ENCODE peak calls at places on chromosome 7, in five cellular contexts. One of them, this sample, is unnamed.
A peak's percentile ranks its signal among the peaks of the same experiment; 100 is the strongest.

GRCh38 chr7:140317999-140318398 is 80.3 kb downstream of the SLC37A3 start:
- DNase-seq in neuronal stem cell: no peak
- DNase-seq in mesenchymal stem cell: no peak
- DNase-seq in H9: no peak
- DNase-seq in H1: no peak
- DNase-seq in this sample: no peak

GRCh38 chr7:113298501-113298900 is 180.1 kb upstream of the SMIM30 start:
- DNase-seq in neuronal stem cell: no peak
- DNase-seq in mesenchymal stem cell: no peak
- DNase-seq in H9: no peak
- DNase-seq in H1: no peak
- DNase-seq in this sample: no peak

GRCh38 chr7:45599851-45600706 is 25.9 kb downstream of the ADCY1 start:
- DNase-seq in neuronal stem cell: no peak
- DNase-seq in mesenchymal stem cell: no peak
- DNase-seq in H9: peak; percentile 25
- DNase-seq in H1: no peak
- DNase-seq in this sample: no peak

GRCh38 chr7:142420554-142421362 is 162.9 kb upstream of the PRSS58 start:
- DNase-seq in neuronal stem cell: no peak
- DNase-seq in mesenchymal stem cell: peak; percentile 57
- DNase-seq in H9: peak; percentile 40
- DNase-seq in H1: no peak
- DNase-seq in this sample: peak; percentile 97

GRCh38 chr7:84612976-84613375 is 418.4 kb upstream of the SEMA3A start:
- DNase-seq in neuronal stem cell: no peak
- DNase-seq in mesenchymal stem cell: no peak
- DNase-seq in H9: no peak
- DNase-seq in H1: no peak
- DNase-seq in this sample: no peak

GRCh38 chr7:131000873-131001272 is 266.9 kb upstream of the KLF14 start:
- DNase-seq in neuronal stem cell: no peak
- DNase-seq in mesenchymal stem cell: no peak
- DNase-seq in H9: no peak
- DNase-seq in H1: no peak
- DNase-seq in this sample: no peak

GRCh38 chr7:101549734-101550133 is 79.4 kb downstream of the MYL10 start:
- DNase-seq in neuronal stem cell: no peak
- DNase-seq in mesenchymal stem cell: no peak
- DNase-seq in H9: peak; percentile 14
- DNase-seq in H1: no peak
- DNase-seq in this sample: no peak

GRCh38 chr7:35374858-35375257 is 121.0 kb upstream of the TBX20 start:
- DNase-seq in neuronal stem cell: no peak
- DNase-seq in mesenchymal stem cell: no peak
- DNase-seq in H9: no peak
- DNase-seq in H1: no peak
- DNase-seq in this sample: no peak

GRCh38 chr7:27723086-27723485 is 16.9 kb upstream of the TAX1BP1 start:
- DNase-seq in neuronal stem cell: no peak
- DNase-seq in mesenchymal stem cell: no peak
- DNase-seq in H9: no peak
- DNase-seq in H1: no peak
- DNase-seq in this sample: no peak

GRCh38 chr7:86257894-86258293 is 385.8 kb upstream of the GRM3 start:
- DNase-seq in neuronal stem cell: no peak
- DNase-seq in mesenchymal stem cell: no peak
- DNase-seq in H9: no peak
- DNase-seq in H1: no peak
- DNase-seq in this sample: no peak

GRCh38 chr7:84637568-84638338 is 443.2 kb upstream of the SEMA3A start:
- DNase-seq in neuronal stem cell: no peak
- DNase-seq in mesenchymal stem cell: peak; percentile 65
- DNase-seq in H9: no peak
- DNase-seq in H1: no peak
- DNase-seq in this sample: peak; percentile 24

GRCh38 chr7:106848851-106849442 is 16.1 kb upstream of the PIK3CG start:
- DNase-seq in neuronal stem cell: no peak
- DNase-seq in mesenchymal stem cell: peak; percentile 78
- DNase-seq in H9: no peak
- DNase-seq in H1: no peak
- DNase-seq in this sample: peak; percentile 22

GRCh38 chr7:142961595-142961972 is 579 bp downstream of the KEL start:
- DNase-seq in neuronal stem cell: no peak
- DNase-seq in mesenchymal stem cell: no peak
- DNase-seq in H9: no peak
- DNase-seq in H1: no peak
- DNase-seq in this sample: no peak

DNA sequence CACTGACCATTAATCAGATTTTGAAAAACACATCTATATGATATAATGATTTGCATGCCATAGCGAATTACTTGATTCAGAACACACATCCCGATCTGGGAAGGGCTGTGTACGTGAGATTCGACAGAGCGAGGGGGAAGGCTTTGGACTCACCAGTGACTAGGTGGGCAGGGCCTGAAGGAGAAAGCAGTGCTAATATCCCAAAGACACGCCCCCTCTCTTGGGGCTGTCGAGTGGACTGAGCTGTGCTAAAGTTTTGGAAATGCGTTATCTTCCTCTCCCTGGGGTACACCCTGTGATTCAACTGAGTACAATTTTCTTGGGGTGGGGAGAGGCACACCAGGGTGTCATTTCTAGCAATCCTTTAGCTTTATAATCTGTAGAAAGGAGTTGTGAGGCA is 1.8 kb downstream of the LRRC17 start:
- DNase-seq in neuronal stem cell: no peak
- DNase-seq in mesenchymal stem cell: no peak
- DNase-seq in H9: peak; percentile 62
- DNase-seq in H1: no peak
- DNase-seq in this sample: no peak
- H4K8ac ChIP-seq in neuronal stem cell: no peak overlapping the region
- H4K8ac ChIP-seq in mesenchymal stem cell: no peak overlapping the region
- H4K8ac ChIP-seq in H9: no peak overlapping the region
- H4K8ac ChIP-seq in H1: no peak overlapping the region
- H4K8ac ChIP-seq in this sample: no peak overlapping the region

DNA sequence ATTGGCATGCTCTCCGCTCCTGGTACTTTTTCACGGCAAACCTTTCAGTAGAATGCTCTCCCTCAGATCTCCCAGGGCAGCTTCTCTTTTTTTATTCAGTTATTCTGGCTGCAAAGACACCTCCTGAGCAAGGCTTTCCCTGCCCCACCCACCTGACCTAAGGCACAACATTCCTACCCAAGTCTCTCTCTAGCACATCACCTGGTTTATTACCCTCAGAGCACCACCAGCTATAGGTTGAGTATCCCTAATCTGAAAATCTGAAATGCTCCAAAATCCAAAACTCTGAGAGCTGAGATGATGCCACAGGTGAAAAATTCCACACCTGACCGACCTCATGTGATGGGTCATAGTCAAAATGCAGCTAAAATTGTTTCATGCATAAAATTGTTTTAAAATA is 99.6 kb downstream of the GLI3 start:
- DNase-seq in neuronal stem cell: no peak
- DNase-seq in mesenchymal stem cell: no peak
- DNase-seq in H9: no peak
- DNase-seq in H1: no peak
- DNase-seq in this sample: peak; percentile 81
- H2BK12ac ChIP-seq in neuronal stem cell: no peak overlapping the region
- H2BK12ac ChIP-seq in mesenchymal stem cell: no peak overlapping the region
- H2BK12ac ChIP-seq in H9: no peak overlapping the region
- H2BK12ac ChIP-seq in H1: no peak overlapping the region
- H2BK12ac ChIP-seq in this sample: no peak overlapping the region

GRCh38 chr7:81066797-81067196 is 147.9 kb upstream of the SEMA3C start:
- DNase-seq in neuronal stem cell: no peak
- DNase-seq in mesenchymal stem cell: no peak
- DNase-seq in H9: no peak
- DNase-seq in H1: no peak
- DNase-seq in this sample: no peak
- H3K4me2 ChIP-seq in neuronal stem cell: no peak overlapping the region
- H3K4me2 ChIP-seq in mesenchymal stem cell: no peak overlapping the region
- H3K4me2 ChIP-seq in H9: no peak overlapping the region
- H3K4me2 ChIP-seq in H1: no peak overlapping the region
- H3K4me2 ChIP-seq in this sample: no peak overlapping the region

GRCh38 chr7:31890751-31891150 is 179.5 kb downstream of the PDE1C start:
- DNase-seq in neuronal stem cell: no peak
- DNase-seq in mesenchymal stem cell: no peak
- DNase-seq in H9: no peak
- DNase-seq in H1: no peak
- DNase-seq in this sample: no peak

GRCh38 chr7:31892099-31892787 is 178.0 kb downstream of the PDE1C start:
- DNase-seq in neuronal stem cell: no peak
- DNase-seq in mesenchymal stem cell: no peak
- DNase-seq in H9: no peak
- DNase-seq in H1: no peak
- DNase-seq in this sample: no peak

GRCh38 chr7:31890198-31890597 is 180.0 kb downstream of the PDE1C start:
- DNase-seq in neuronal stem cell: no peak
- DNase-seq in mesenchymal stem cell: peak; percentile 24
- DNase-seq in H9: no peak
- DNase-seq in H1: no peak
- DNase-seq in this sample: peak; percentile 20

GRCh38 chr7:31896929-31897328 is 173.3 kb downstream of the PDE1C start:
- DNase-seq in neuronal stem cell: no peak
- DNase-seq in mesenchymal stem cell: peak; percentile 89
- DNase-seq in H9: no peak
- DNase-seq in H1: no peak
- DNase-seq in this sample: no peak

DNA sequence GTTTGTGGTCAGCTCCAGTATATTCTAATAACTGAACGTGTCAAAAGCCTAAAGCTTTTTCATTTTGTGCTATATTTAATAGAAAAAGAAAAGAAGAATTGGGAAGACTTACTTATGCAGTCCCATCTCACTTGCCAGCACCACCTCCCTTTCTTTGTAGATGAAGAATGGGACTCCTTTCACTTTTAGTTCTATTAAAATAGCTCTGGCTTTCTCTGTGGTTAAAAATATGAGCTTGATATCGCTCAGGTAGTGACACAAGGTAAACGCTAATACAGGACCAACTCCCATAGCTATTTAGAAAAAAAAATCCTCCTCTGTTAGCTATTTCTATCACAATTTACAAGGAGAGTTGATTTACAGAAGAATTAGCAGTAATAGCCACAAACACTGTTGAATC is 176.8 kb downstream of the PDE1C start:
- DNase-seq in neuronal stem cell: no peak
- DNase-seq in mesenchymal stem cell: no peak
- DNase-seq in H9: no peak
- DNase-seq in H1: no peak
- DNase-seq in this sample: no peak
- H4K8ac ChIP-seq in neuronal stem cell: no peak overlapping the region
- H4K8ac ChIP-seq in mesenchymal stem cell: no peak overlapping the region
- H4K8ac ChIP-seq in H9: no peak overlapping the region
- H4K8ac ChIP-seq in H1: no peak overlapping the region
- H4K8ac ChIP-seq in this sample: no peak overlapping the region

GRCh38 chr7:34077168-34077567 is 171.8 kb downstream of the BMPER start:
- DNase-seq in neuronal stem cell: no peak
- DNase-seq in mesenchymal stem cell: no peak
- DNase-seq in H9: no peak
- DNase-seq in H1: no peak
- DNase-seq in this sample: no peak
- H2BK12ac ChIP-seq in neuronal stem cell: no peak overlapping the region
- H2BK12ac ChIP-seq in mesenchymal stem cell: no peak overlapping the region
- H2BK12ac ChIP-seq in H9: no peak overlapping the region
- H2BK12ac ChIP-seq in H1: peak overlapping the region; percentile 82
- H2BK12ac ChIP-seq in this sample: no peak overlapping the region

DNA sequence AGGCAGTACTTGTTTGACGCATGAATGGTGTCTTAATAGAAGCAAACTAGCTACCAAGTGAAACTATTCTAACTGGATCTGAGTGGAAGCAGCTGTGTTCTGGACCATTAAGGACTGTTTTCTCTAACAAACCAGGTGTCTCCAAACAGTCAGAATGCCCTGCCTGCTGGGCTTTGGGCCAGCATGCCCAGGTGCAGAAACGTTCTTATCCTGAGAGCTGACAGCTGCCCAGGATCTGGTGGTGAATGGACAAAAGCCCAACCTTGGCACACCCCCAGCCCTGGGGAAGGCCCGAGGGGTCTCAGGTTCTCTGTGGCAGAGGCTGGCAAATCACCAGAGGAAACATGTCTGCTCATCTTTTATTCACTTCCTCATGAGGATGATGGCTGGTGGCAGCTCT is 48.2 kb upstream of the LAMB4 start:
- DNase-seq in neuronal stem cell: no peak
- DNase-seq in mesenchymal stem cell: no peak
- DNase-seq in H9: no peak
- DNase-seq in H1: no peak
- DNase-seq in this sample: no peak
- H3K4me2 ChIP-seq in neuronal stem cell: no peak overlapping the region
- H3K4me2 ChIP-seq in mesenchymal stem cell: no peak overlapping the region
- H3K4me2 ChIP-seq in H9: no peak overlapping the region
- H3K4me2 ChIP-seq in H1: no peak overlapping the region
- H3K4me2 ChIP-seq in this sample: no peak overlapping the region

GRCh38 chr7:16318463-16318862 is 102.9 kb downstream of the CRPPA start:
- DNase-seq in neuronal stem cell: no peak
- DNase-seq in mesenchymal stem cell: no peak
- DNase-seq in H9: no peak
- DNase-seq in H1: no peak
- DNase-seq in this sample: no peak

GRCh38 chr7:16323313-16323712 is 98.0 kb downstream of the CRPPA start:
- DNase-seq in neuronal stem cell: no peak
- DNase-seq in mesenchymal stem cell: no peak
- DNase-seq in H9: no peak
- DNase-seq in H1: no peak
- DNase-seq in this sample: no peak

GRCh38 chr7:16317406-16317805 is 103.9 kb downstream of the CRPPA start:
- DNase-seq in neuronal stem cell: no peak
- DNase-seq in mesenchymal stem cell: no peak
- DNase-seq in H9: no peak
- DNase-seq in H1: no peak
- DNase-seq in this sample: no peak

GRCh38 chr7:16318989-16319915 is 102.1 kb downstream of the CRPPA start:
- DNase-seq in neuronal stem cell: no peak
- DNase-seq in mesenchymal stem cell: peak; percentile 23
- DNase-seq in H9: no peak
- DNase-seq in H1: no peak
- DNase-seq in this sample: no peak

DNA sequence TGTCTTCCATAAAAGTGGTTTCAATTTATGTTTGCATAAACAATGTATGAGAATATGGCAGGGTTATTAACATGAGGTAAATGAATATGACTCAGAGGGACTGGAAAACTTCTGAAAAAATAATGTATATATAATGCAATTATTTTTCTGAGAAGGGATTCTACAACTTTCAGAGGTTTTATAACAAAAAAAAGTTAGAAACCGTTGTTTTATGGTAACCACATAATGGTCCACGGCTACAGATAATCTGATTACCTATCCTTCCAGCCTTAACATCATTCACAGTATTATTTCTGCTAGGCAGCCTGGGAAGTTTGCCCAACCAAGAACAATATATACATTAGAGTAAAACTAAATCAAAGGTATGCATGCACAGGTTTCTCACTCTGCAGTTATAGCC is 101.1 kb downstream of the CRPPA start:
- DNase-seq in neuronal stem cell: no peak
- DNase-seq in mesenchymal stem cell: no peak
- DNase-seq in H9: no peak
- DNase-seq in H1: no peak
- DNase-seq in this sample: no peak
- H4K8ac ChIP-seq in neuronal stem cell: no peak overlapping the region
- H4K8ac ChIP-seq in mesenchymal stem cell: no peak overlapping the region
- H4K8ac ChIP-seq in H9: no peak overlapping the region
- H4K8ac ChIP-seq in H1: no peak overlapping the region
- H4K8ac ChIP-seq in this sample: no peak overlapping the region